ENCODE peak calls at places on chromosomes 4 and X, in six cellular contexts. One of them, this sample, is unnamed.

GRCh38 chr4:30753316-30753715 is 33.1 kb downstream of the PCDH7 start:
- DNase-seq in ascending aorta: no peak
- DNase-seq in cardiac fibroblast: no peak
- DNase-seq in tibial nerve: no peak
- DNase-seq in A549: no peak
- DNase-seq in dorsolateral prefrontal cortex: no peak
- DNase-seq in this sample: no peak

GRCh38 chr4:84578540-84579409 is 4.2 kb upstream of the CDS1 start:
- DNase-seq in ascending aorta: no peak
- DNase-seq in cardiac fibroblast: peak
- DNase-seq in tibial nerve: peak
- DNase-seq in A549: peak
- DNase-seq in dorsolateral prefrontal cortex: no peak
- DNase-seq in this sample: peak

GRCh38 chrX:101385795-101386541 is at the start of gene BTK:
- DNase-seq in ascending aorta: no peak
- DNase-seq in cardiac fibroblast: no peak
- DNase-seq in tibial nerve: no peak
- DNase-seq in A549: no peak
- DNase-seq in dorsolateral prefrontal cortex: no peak
- DNase-seq in this sample: no peak

GRCh38 chr4:108030332-108030731 is 40.6 kb downstream of the HADH start:
- DNase-seq in ascending aorta: no peak
- DNase-seq in cardiac fibroblast: peak
- DNase-seq in tibial nerve: peak
- DNase-seq in A549: peak
- DNase-seq in dorsolateral prefrontal cortex: no peak
- DNase-seq in this sample: peak

GRCh38 chr4:127622923-127623754 is 9.6 kb upstream of the INTU start:
- DNase-seq in ascending aorta: peak
- DNase-seq in cardiac fibroblast: peak
- DNase-seq in tibial nerve: no peak
- DNase-seq in A549: peak
- DNase-seq in dorsolateral prefrontal cortex: no peak
- DNase-seq in this sample: no peak

GRCh38 chr4:137749466-137749865 is 217.2 kb upstream of the PCDH18 start:
- DNase-seq in ascending aorta: no peak
- DNase-seq in cardiac fibroblast: peak
- DNase-seq in tibial nerve: no peak
- DNase-seq in A549: no peak
- DNase-seq in dorsolateral prefrontal cortex: no peak
- DNase-seq in this sample: peak

GRCh38 chrX:41526925-41527324 is 79.8 kb downstream of the NYX start:
- DNase-seq in ascending aorta: no peak
- DNase-seq in cardiac fibroblast: peak
- DNase-seq in tibial nerve: no peak
- DNase-seq in A549: peak
- DNase-seq in dorsolateral prefrontal cortex: no peak
- DNase-seq in this sample: no peak

GRCh38 chr4:113145519-113146291 is 96.3 kb downstream of the ANK2 start:
- DNase-seq in ascending aorta: no peak
- DNase-seq in cardiac fibroblast: no peak
- DNase-seq in tibial nerve: no peak
- DNase-seq in A549: no peak
- DNase-seq in dorsolateral prefrontal cortex: no peak
- DNase-seq in this sample: no peak

GRCh38 chrX:128623361-128623760 is 571.2 kb upstream of the ACTRT1 start:
- DNase-seq in ascending aorta: no peak
- DNase-seq in cardiac fibroblast: no peak
- DNase-seq in tibial nerve: no peak
- DNase-seq in A549: no peak
- DNase-seq in dorsolateral prefrontal cortex: no peak
- DNase-seq in this sample: no peak

GRCh38 chrX:13463608-13464007 is 105.8 kb upstream of the EGFL6 start:
- DNase-seq in ascending aorta: peak
- DNase-seq in cardiac fibroblast: peak
- DNase-seq in tibial nerve: peak
- DNase-seq in A549: no peak
- DNase-seq in dorsolateral prefrontal cortex: no peak
- DNase-seq in this sample: peak

GRCh38 chr4:103012085-103012484 is 7.4 kb downstream of the SLC9B1 start:
- DNase-seq in ascending aorta: no peak
- DNase-seq in cardiac fibroblast: peak
- DNase-seq in tibial nerve: peak
- DNase-seq in A549: no peak
- DNase-seq in dorsolateral prefrontal cortex: no peak
- DNase-seq in this sample: peak

GRCh38 chrX:47380268-47380667 is 9.9 kb downstream of the ZNF157 start:
- DNase-seq in ascending aorta: no peak
- DNase-seq in cardiac fibroblast: no peak
- DNase-seq in tibial nerve: peak
- DNase-seq in A549: no peak
- DNase-seq in dorsolateral prefrontal cortex: no peak
- DNase-seq in this sample: no peak

GRCh38 chrX:153783378-153784013 is 2.7 kb downstream of the SRPK3 start:
- DNase-seq in ascending aorta: no peak
- DNase-seq in cardiac fibroblast: no peak
- DNase-seq in tibial nerve: no peak
- DNase-seq in A549: no peak
- DNase-seq in dorsolateral prefrontal cortex: no peak
- DNase-seq in this sample: no peak

GRCh38 chr4:6777636-6778281 is 4.8 kb upstream of the KIAA0232 start:
- DNase-seq in ascending aorta: peak
- DNase-seq in cardiac fibroblast: peak
- DNase-seq in tibial nerve: no peak
- DNase-seq in A549: no peak
- DNase-seq in dorsolateral prefrontal cortex: no peak
- DNase-seq in this sample: no peak

GRCh38 chr4:24273148-24273547 is 311.2 kb downstream of the DHX15 start:
- DNase-seq in ascending aorta: no peak
- DNase-seq in cardiac fibroblast: no peak
- DNase-seq in tibial nerve: no peak
- DNase-seq in A549: no peak
- DNase-seq in dorsolateral prefrontal cortex: no peak
- DNase-seq in this sample: no peak

GRCh38 chr4:128328106-128328505 is 40.5 kb upstream of the PGRMC2 start:
- DNase-seq in ascending aorta: no peak
- DNase-seq in cardiac fibroblast: no peak
- DNase-seq in tibial nerve: no peak
- DNase-seq in A549: no peak
- DNase-seq in dorsolateral prefrontal cortex: no peak
- DNase-seq in this sample: no peak

GRCh38 chrX:106007815-106008214 is 30.7 kb downstream of the SERPINA7 start:
- DNase-seq in ascending aorta: no peak
- DNase-seq in cardiac fibroblast: no peak
- DNase-seq in tibial nerve: no peak
- DNase-seq in A549: no peak
- DNase-seq in dorsolateral prefrontal cortex: no peak
- DNase-seq in this sample: no peak

GRCh38 chr4:189305500-189305899 is 635.2 kb upstream of the FRG1 start:
- DNase-seq in ascending aorta: no peak
- DNase-seq in cardiac fibroblast: no peak
- DNase-seq in tibial nerve: no peak
- DNase-seq in A549: no peak
- DNase-seq in dorsolateral prefrontal cortex: no peak
- DNase-seq in this sample: no peak

GRCh38 chr4:165418116-165418515 is 39.3 kb downstream of the CPE start:
- DNase-seq in ascending aorta: no peak
- DNase-seq in cardiac fibroblast: no peak
- DNase-seq in tibial nerve: no peak
- DNase-seq in A549: no peak
- DNase-seq in dorsolateral prefrontal cortex: no peak
- DNase-seq in this sample: no peak

GRCh38 chrX:11908371-11908770 is 150.3 kb downstream of the MSL3 start:
- DNase-seq in ascending aorta: no peak
- DNase-seq in cardiac fibroblast: peak
- DNase-seq in tibial nerve: no peak
- DNase-seq in A549: peak
- DNase-seq in dorsolateral prefrontal cortex: no peak
- DNase-seq in this sample: no peak

GRCh38 chrX:22378296-22378695 is 105.6 kb downstream of the CBLL2 start:
- DNase-seq in ascending aorta: no peak
- DNase-seq in cardiac fibroblast: no peak
- DNase-seq in tibial nerve: no peak
- DNase-seq in A549: no peak
- DNase-seq in dorsolateral prefrontal cortex: no peak
- DNase-seq in this sample: no peak

GRCh38 chr4:181437895-181438294 is 805.3 kb upstream of the TENM3 start:
- DNase-seq in ascending aorta: no peak
- DNase-seq in cardiac fibroblast: no peak
- DNase-seq in tibial nerve: no peak
- DNase-seq in A549: no peak
- DNase-seq in dorsolateral prefrontal cortex: no peak
- DNase-seq in this sample: no peak

GRCh38 chrX:7214251-7214650 is 66.3 kb upstream of the PUDP start:
- DNase-seq in ascending aorta: no peak
- DNase-seq in cardiac fibroblast: no peak
- DNase-seq in tibial nerve: no peak
- DNase-seq in A549: no peak
- DNase-seq in dorsolateral prefrontal cortex: no peak
- DNase-seq in this sample: no peak

GRCh38 chr4:602559-602942 is 22.8 kb upstream of the PDE6B start:
- DNase-seq in ascending aorta: no peak
- DNase-seq in cardiac fibroblast: no peak
- DNase-seq in tibial nerve: no peak
- DNase-seq in A549: no peak
- DNase-seq in dorsolateral prefrontal cortex: no peak
- DNase-seq in this sample: no peak

GRCh38 chr4:136495076-136495475 is 1037.2 kb downstream of the PCDH18 start:
- DNase-seq in ascending aorta: no peak
- DNase-seq in cardiac fibroblast: no peak
- DNase-seq in tibial nerve: no peak
- DNase-seq in A549: no peak
- DNase-seq in dorsolateral prefrontal cortex: no peak
- DNase-seq in this sample: no peak

GRCh38 chr4:184548651-184549341 is 74.4 kb upstream of the IRF2 start:
- DNase-seq in ascending aorta: no peak
- DNase-seq in cardiac fibroblast: no peak
- DNase-seq in tibial nerve: no peak
- DNase-seq in A549: no peak
- DNase-seq in dorsolateral prefrontal cortex: no peak
- DNase-seq in this sample: no peak

GRCh38 chrX:154986826-154987575 is 35.5 kb downstream of the F8 start:
- DNase-seq in ascending aorta: no peak
- DNase-seq in cardiac fibroblast: peak
- DNase-seq in tibial nerve: no peak
- DNase-seq in A549: no peak
- DNase-seq in dorsolateral prefrontal cortex: no peak
- DNase-seq in this sample: no peak
- TF ChIP-seq CTCF in ascending aorta: no peak
- TF ChIP-seq CTCF in cardiac fibroblast: no peak
- TF ChIP-seq CTCF in tibial nerve: no peak
- TF ChIP-seq CTCF in A549: peak
- TF ChIP-seq CTCF in dorsolateral prefrontal cortex: no peak
- TF ChIP-seq CTCF in this sample: no peak

GRCh38 chr4:133598779-133599178 is 449.7 kb downstream of the PCDH10 start:
- DNase-seq in ascending aorta: no peak
- DNase-seq in cardiac fibroblast: no peak
- DNase-seq in tibial nerve: no peak
- DNase-seq in A549: no peak
- DNase-seq in dorsolateral prefrontal cortex: no peak
- DNase-seq in this sample: no peak

GRCh38 chr4:133596459-133596858 is 447.4 kb downstream of the PCDH10 start:
- DNase-seq in ascending aorta: no peak
- DNase-seq in cardiac fibroblast: no peak
- DNase-seq in tibial nerve: no peak
- DNase-seq in A549: no peak
- DNase-seq in dorsolateral prefrontal cortex: no peak
- DNase-seq in this sample: no peak

GRCh38 chr4:133594246-133595207 is 445.4 kb downstream of the PCDH10 start:
- DNase-seq in ascending aorta: no peak
- DNase-seq in cardiac fibroblast: peak
- DNase-seq in tibial nerve: no peak
- DNase-seq in A549: no peak
- DNase-seq in dorsolateral prefrontal cortex: no peak
- DNase-seq in this sample: peak

GRCh38 chr4:133600008-133600407 is 450.9 kb downstream of the PCDH10 start:
- DNase-seq in ascending aorta: no peak
- DNase-seq in cardiac fibroblast: no peak
- DNase-seq in tibial nerve: no peak
- DNase-seq in A549: no peak
- DNase-seq in dorsolateral prefrontal cortex: no peak
- DNase-seq in this sample: no peak

GRCh38 chr4:133597252-133597651 is 448.2 kb downstream of the PCDH10 start:
- DNase-seq in ascending aorta: no peak
- DNase-seq in cardiac fibroblast: no peak
- DNase-seq in tibial nerve: no peak
- DNase-seq in A549: no peak
- DNase-seq in dorsolateral prefrontal cortex: no peak
- DNase-seq in this sample: no peak
- H3K4me3 ChIP-seq in ascending aorta: no peak
- H3K4me3 ChIP-seq in cardiac fibroblast: no peak
- H3K4me3 ChIP-seq in tibial nerve: no peak
- H3K4me3 ChIP-seq in A549: no peak
- H3K4me3 ChIP-seq in dorsolateral prefrontal cortex: no peak
- H3K4me3 ChIP-seq in this sample: no peak

DNA sequence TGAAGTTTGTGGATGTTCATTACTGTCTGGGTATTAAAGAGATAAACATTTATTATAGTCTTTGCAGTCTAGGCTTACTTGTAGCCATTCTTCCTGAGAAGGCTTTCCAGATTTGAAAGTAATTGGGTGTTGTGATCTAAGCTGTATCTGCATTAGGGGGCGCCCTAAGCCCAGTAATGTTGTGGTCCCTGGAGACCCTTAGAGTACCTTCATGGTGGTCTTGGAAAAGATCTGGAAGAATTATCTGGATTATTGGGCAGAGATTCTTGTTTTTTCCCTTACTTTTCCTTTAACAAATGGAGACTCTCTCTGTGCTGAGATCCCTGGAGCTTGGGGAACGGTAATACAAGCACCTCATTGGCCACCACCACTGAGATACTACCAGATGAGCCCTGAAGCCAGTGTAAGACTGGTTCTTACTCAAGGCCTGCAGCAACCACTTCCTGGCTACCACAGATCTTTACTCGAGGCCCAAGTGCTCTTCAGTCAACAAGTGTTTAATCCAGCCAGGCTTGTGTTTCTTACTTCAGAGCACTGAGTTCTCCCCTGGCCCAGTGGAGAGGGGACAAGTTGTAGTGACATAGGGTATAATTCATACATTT is 63.1 kb downstream of the RTL3 start:
- DNase-seq in ascending aorta: no peak
- DNase-seq in cardiac fibroblast: peak
- DNase-seq in tibial nerve: peak
- DNase-seq in A549: no peak
- DNase-seq in dorsolateral prefrontal cortex: no peak
- DNase-seq in this sample: no peak
- TF ChIP-seq CTCF in ascending aorta: no peak
- TF ChIP-seq CTCF in cardiac fibroblast: peak
- TF ChIP-seq CTCF in tibial nerve: no peak
- TF ChIP-seq CTCF in A549: no peak
- TF ChIP-seq CTCF in dorsolateral prefrontal cortex: no peak
- TF ChIP-seq CTCF in this sample: no peak

DNA sequence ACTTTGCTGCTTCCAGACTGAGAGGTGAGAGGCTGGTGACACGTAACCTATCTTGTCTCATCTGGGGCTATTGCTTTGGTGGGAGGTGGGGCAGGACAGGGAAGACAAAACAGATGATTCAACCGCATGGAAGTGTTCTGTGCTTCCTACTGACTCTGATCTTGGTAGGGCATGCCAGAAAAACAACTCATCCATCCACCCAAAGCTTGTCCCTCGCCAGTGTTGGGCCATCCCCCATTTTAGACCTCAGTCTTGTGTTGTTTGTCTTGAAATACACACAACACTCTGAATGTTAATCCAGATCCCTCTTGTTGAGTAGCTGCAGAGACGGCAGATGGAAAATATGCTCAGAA is 351 bp downstream of the CHRNA9 start:
- DNase-seq in ascending aorta: no peak
- DNase-seq in cardiac fibroblast: peak
- DNase-seq in tibial nerve: no peak
- DNase-seq in A549: no peak
- DNase-seq in dorsolateral prefrontal cortex: no peak
- DNase-seq in this sample: no peak
- H3K4me3 ChIP-seq in ascending aorta: no peak
- H3K4me3 ChIP-seq in cardiac fibroblast: no peak
- H3K4me3 ChIP-seq in tibial nerve: no peak
- H3K4me3 ChIP-seq in A549: no peak
- H3K4me3 ChIP-seq in dorsolateral prefrontal cortex: no peak
- H3K4me3 ChIP-seq in this sample: no peak

This sample was measured in astrocyte of the cerebellum.